ENCODE peak calls at places on chromosome 4, in ten cellular contexts. One of them, this sample, is unnamed.

GRCh38 chr4:102589743-102590142 is 88.6 kb downstream of the NFKB1 start:
- DNase-seq in suprapubic skin: no peak
- DNase-seq in H1: no peak
- DNase-seq in sigmoid colon: no peak
- DNase-seq in breast epithelium: no peak
- DNase-seq in vagina: no peak
- DNase-seq in transverse colon: no peak
- DNase-seq in HepG2: no peak
- DNase-seq in K562: no peak
- DNase-seq in upper lobe of left lung: no peak
- DNase-seq in this sample: no peak

GRCh38 chr4:6582889-6583504 is 8.0 kb downstream of the MAN2B2 start:
- DNase-seq in suprapubic skin: no peak
- DNase-seq in H1: no peak
- DNase-seq in sigmoid colon: no peak
- DNase-seq in breast epithelium: no peak
- DNase-seq in vagina: no peak
- DNase-seq in transverse colon: no peak
- DNase-seq in HepG2: peak; percentile 55
- DNase-seq in K562: peak; percentile 89
- DNase-seq in upper lobe of left lung: no peak
- DNase-seq in this sample: no peak

GRCh38 chr4:27270435-27270834 is 409.8 kb downstream of the STIM2 start:
- DNase-seq in suprapubic skin: no peak
- DNase-seq in H1: no peak
- DNase-seq in sigmoid colon: no peak
- DNase-seq in breast epithelium: no peak
- DNase-seq in vagina: no peak
- DNase-seq in transverse colon: no peak
- DNase-seq in HepG2: peak; percentile 4
- DNase-seq in K562: no peak
- DNase-seq in upper lobe of left lung: no peak
- DNase-seq in this sample: no peak

GRCh38 chr4:107069049-107069448 is 32.9 kb upstream of the DKK2 start:
- DNase-seq in suprapubic skin: no peak
- DNase-seq in H1: no peak
- DNase-seq in sigmoid colon: no peak
- DNase-seq in breast epithelium: no peak
- DNase-seq in vagina: no peak
- DNase-seq in transverse colon: no peak
- DNase-seq in HepG2: no peak
- DNase-seq in K562: no peak
- DNase-seq in upper lobe of left lung: no peak
- DNase-seq in this sample: no peak

GRCh38 chr4:27484216-27484615 is 623.6 kb downstream of the STIM2 start:
- DNase-seq in suprapubic skin: no peak
- DNase-seq in H1: no peak
- DNase-seq in sigmoid colon: no peak
- DNase-seq in breast epithelium: no peak
- DNase-seq in vagina: no peak
- DNase-seq in transverse colon: no peak
- DNase-seq in HepG2: no peak
- DNase-seq in K562: no peak
- DNase-seq in upper lobe of left lung: no peak
- DNase-seq in this sample: no peak

GRCh38 chr4:183173580-183174526 is 74.8 kb downstream of the WWC2 start:
- DNase-seq in suprapubic skin: no peak
- DNase-seq in H1: no peak
- DNase-seq in sigmoid colon: no peak
- DNase-seq in breast epithelium: no peak
- DNase-seq in vagina: no peak
- DNase-seq in transverse colon: no peak
- DNase-seq in HepG2: no peak
- DNase-seq in K562: no peak
- DNase-seq in upper lobe of left lung: peak; percentile 8
- DNase-seq in this sample: no peak

GRCh38 chr4:107709916-107710315 is 10.1 kb downstream of the PAPSS1 start:
- DNase-seq in suprapubic skin: no peak
- DNase-seq in H1: no peak
- DNase-seq in sigmoid colon: no peak
- DNase-seq in breast epithelium: no peak
- DNase-seq in vagina: no peak
- DNase-seq in transverse colon: no peak
- DNase-seq in HepG2: no peak
- DNase-seq in K562: no peak
- DNase-seq in upper lobe of left lung: no peak
- DNase-seq in this sample: no peak

GRCh38 chr4:144449623-144450022 is 196.3 kb upstream of the HHIP start:
- DNase-seq in suprapubic skin: peak; percentile 72
- DNase-seq in H1: no peak
- DNase-seq in sigmoid colon: peak; percentile 62
- DNase-seq in breast epithelium: no peak
- DNase-seq in vagina: no peak
- DNase-seq in transverse colon: no peak
- DNase-seq in HepG2: no peak
- DNase-seq in K562: no peak
- DNase-seq in upper lobe of left lung: no peak
- DNase-seq in this sample: peak; percentile 37

DNA sequence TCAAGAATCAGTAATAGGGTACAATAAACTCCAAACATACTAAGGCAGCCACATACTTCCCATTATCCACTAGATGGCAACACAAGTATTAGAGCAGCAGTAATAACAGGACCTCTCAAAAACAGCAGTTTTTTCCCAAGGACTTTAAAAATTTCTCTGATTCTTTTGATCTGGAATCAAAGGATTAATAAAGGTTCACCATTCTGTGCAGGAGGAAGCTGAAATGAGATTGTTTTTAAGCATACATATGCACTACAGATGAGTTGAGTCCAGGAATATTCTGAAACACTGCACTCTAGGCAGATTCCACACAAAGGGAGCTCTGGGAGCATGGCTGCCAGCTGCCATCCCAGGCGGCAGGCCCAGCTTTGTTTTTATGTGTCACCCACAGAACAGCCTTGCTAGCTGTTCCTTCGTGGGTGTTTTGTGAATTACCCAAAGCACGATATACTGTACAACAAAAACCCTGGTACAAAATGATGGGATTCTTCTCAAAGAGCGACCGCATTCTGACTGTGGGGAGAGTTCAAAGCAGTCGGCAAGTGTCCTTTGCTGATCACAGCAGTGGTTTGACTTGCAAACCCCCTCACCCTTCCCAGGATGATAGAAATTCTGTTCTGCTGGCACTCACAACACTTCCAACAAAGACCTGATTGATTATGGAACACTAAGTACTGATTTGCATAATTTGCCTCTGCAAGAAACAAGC is 61.0 kb downstream of the STX18 start:
- DNase-seq in suprapubic skin: no peak
- DNase-seq in H1: no peak
- DNase-seq in sigmoid colon: no peak
- DNase-seq in breast epithelium: no peak
- DNase-seq in vagina: no peak
- DNase-seq in transverse colon: no peak
- DNase-seq in HepG2: no peak
- DNase-seq in K562: no peak
- DNase-seq in upper lobe of left lung: peak; percentile 15
- DNase-seq in this sample: no peak
- TF ChIP-seq CTCF in suprapubic skin: no peak
- TF ChIP-seq CTCF in H1: no peak
- TF ChIP-seq CTCF in sigmoid colon: no peak
- TF ChIP-seq CTCF in breast epithelium: no peak
- TF ChIP-seq CTCF in vagina: no peak
- TF ChIP-seq CTCF in transverse colon: no peak
- TF ChIP-seq CTCF in HepG2: peak; percentile 47
- TF ChIP-seq CTCF in K562: peak; percentile 53
- TF ChIP-seq CTCF in upper lobe of left lung: no peak
- TF ChIP-seq CTCF in this sample: no peak

GRCh38 chr4:38125816-38126215 is 165.6 kb downstream of the PTTG2 start:
- DNase-seq in suprapubic skin: no peak
- DNase-seq in H1: no peak
- DNase-seq in sigmoid colon: no peak
- DNase-seq in breast epithelium: no peak
- DNase-seq in vagina: no peak
- DNase-seq in transverse colon: no peak
- DNase-seq in HepG2: no peak
- DNase-seq in K562: no peak
- DNase-seq in upper lobe of left lung: no peak
- DNase-seq in this sample: no peak

GRCh38 chr4:38131371-38132139 is 171.4 kb downstream of the PTTG2 start:
- DNase-seq in suprapubic skin: no peak
- DNase-seq in H1: no peak
- DNase-seq in sigmoid colon: no peak
- DNase-seq in breast epithelium: no peak
- DNase-seq in vagina: no peak
- DNase-seq in transverse colon: peak; percentile 23
- DNase-seq in HepG2: no peak
- DNase-seq in K562: no peak
- DNase-seq in upper lobe of left lung: no peak
- DNase-seq in this sample: no peak

GRCh38 chr4:38129452-38129830 is 169.2 kb downstream of the PTTG2 start:
- DNase-seq in suprapubic skin: no peak
- DNase-seq in H1: no peak
- DNase-seq in sigmoid colon: no peak
- DNase-seq in breast epithelium: no peak
- DNase-seq in vagina: no peak
- DNase-seq in transverse colon: no peak
- DNase-seq in HepG2: no peak
- DNase-seq in K562: no peak
- DNase-seq in upper lobe of left lung: no peak
- DNase-seq in this sample: no peak

GRCh38 chr4:38130884-38131283 is 170.7 kb downstream of the PTTG2 start:
- DNase-seq in suprapubic skin: peak; percentile 7
- DNase-seq in H1: no peak
- DNase-seq in sigmoid colon: no peak
- DNase-seq in breast epithelium: no peak
- DNase-seq in vagina: no peak
- DNase-seq in transverse colon: no peak
- DNase-seq in HepG2: no peak
- DNase-seq in K562: no peak
- DNase-seq in upper lobe of left lung: no peak
- DNase-seq in this sample: no peak

GRCh38 chr4:38128478-38129451 is 168.6 kb downstream of the PTTG2 start:
- DNase-seq in suprapubic skin: peak; percentile 68
- DNase-seq in H1: peak; percentile 58
- DNase-seq in sigmoid colon: no peak
- DNase-seq in breast epithelium: no peak
- DNase-seq in vagina: no peak
- DNase-seq in transverse colon: peak; percentile 60
- DNase-seq in HepG2: peak; percentile 91
- DNase-seq in K562: no peak
- DNase-seq in upper lobe of left lung: no peak
- DNase-seq in this sample: no peak
- TF ChIP-seq POLR2A in suprapubic skin: no peak
- TF ChIP-seq POLR2A in H1: no peak
- TF ChIP-seq POLR2A in sigmoid colon: no peak
- TF ChIP-seq POLR2A in breast epithelium: no peak
- TF ChIP-seq POLR2A in vagina: no peak
- TF ChIP-seq POLR2A in transverse colon: no peak
- TF ChIP-seq POLR2A in HepG2: no peak
- TF ChIP-seq POLR2A in K562: no peak
- TF ChIP-seq POLR2A in upper lobe of left lung: no peak
- TF ChIP-seq POLR2A in this sample: no peak

GRCh38 chr4:173169428-173170209 is 1.0 kb downstream of the GALNT7 start:
- DNase-seq in suprapubic skin: peak; percentile 76
- DNase-seq in H1: peak; percentile 75
- DNase-seq in sigmoid colon: peak; percentile 80
- DNase-seq in breast epithelium: peak; percentile 22
- DNase-seq in vagina: no peak
- DNase-seq in transverse colon: peak; percentile 62
- DNase-seq in HepG2: no peak
- DNase-seq in K562: peak; percentile 79
- DNase-seq in upper lobe of left lung: peak; percentile 93
- DNase-seq in this sample: peak; percentile 95

GRCh38 chr4:173171098-173171497 is 2.5 kb downstream of the GALNT7 start:
- DNase-seq in suprapubic skin: no peak
- DNase-seq in H1: no peak
- DNase-seq in sigmoid colon: no peak
- DNase-seq in breast epithelium: no peak
- DNase-seq in vagina: no peak
- DNase-seq in transverse colon: no peak
- DNase-seq in HepG2: peak; percentile 2
- DNase-seq in K562: peak; percentile 56
- DNase-seq in upper lobe of left lung: no peak
- DNase-seq in this sample: no peak

GRCh38 chr4:173174184-173175156 is 5.9 kb downstream of the GALNT7 start:
- DNase-seq in suprapubic skin: no peak
- DNase-seq in H1: no peak
- DNase-seq in sigmoid colon: no peak
- DNase-seq in breast epithelium: no peak
- DNase-seq in vagina: no peak
- DNase-seq in transverse colon: no peak
- DNase-seq in HepG2: no peak
- DNase-seq in K562: peak; percentile 75
- DNase-seq in upper lobe of left lung: no peak
- DNase-seq in this sample: no peak

GRCh38 chr4:173170210-173170778 is 1.7 kb downstream of the GALNT7 start:
- DNase-seq in suprapubic skin: no peak
- DNase-seq in H1: no peak
- DNase-seq in sigmoid colon: no peak
- DNase-seq in breast epithelium: no peak
- DNase-seq in vagina: no peak
- DNase-seq in transverse colon: no peak
- DNase-seq in HepG2: no peak
- DNase-seq in K562: no peak
- DNase-seq in upper lobe of left lung: no peak
- DNase-seq in this sample: no peak

DNA sequence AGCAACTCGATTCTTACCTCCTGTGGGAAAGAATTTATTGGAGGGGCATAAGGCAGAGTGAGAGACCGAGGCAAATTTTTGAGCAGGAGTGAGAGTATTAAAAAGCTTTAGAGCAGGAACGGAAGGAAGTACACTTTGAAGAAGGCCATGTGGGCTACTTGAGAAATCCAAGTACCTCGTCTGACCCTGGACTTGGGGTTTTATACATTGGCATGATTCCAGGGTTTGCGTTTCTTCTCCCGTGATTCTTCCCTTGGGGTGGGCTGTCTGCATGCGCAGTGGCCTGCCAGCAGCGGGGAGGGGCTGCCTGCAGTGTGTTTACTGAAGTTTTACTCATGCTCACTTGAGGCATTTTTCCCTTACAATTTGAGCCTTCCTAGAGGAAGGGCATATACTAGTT is 3.4 kb downstream of the GALNT7 start:
- DNase-seq in suprapubic skin: no peak
- DNase-seq in H1: no peak
- DNase-seq in sigmoid colon: no peak
- DNase-seq in breast epithelium: no peak
- DNase-seq in vagina: no peak
- DNase-seq in transverse colon: no peak
- DNase-seq in HepG2: no peak
- DNase-seq in K562: no peak
- DNase-seq in upper lobe of left lung: peak; percentile 36
- DNase-seq in this sample: no peak
- TF ChIP-seq POLR2AphosphoS5 in suprapubic skin: no peak
- TF ChIP-seq POLR2AphosphoS5 in H1: no peak
- TF ChIP-seq POLR2AphosphoS5 in sigmoid colon: no peak
- TF ChIP-seq POLR2AphosphoS5 in breast epithelium: no peak
- TF ChIP-seq POLR2AphosphoS5 in vagina: no peak
- TF ChIP-seq POLR2AphosphoS5 in transverse colon: no peak
- TF ChIP-seq POLR2AphosphoS5 in HepG2: no peak
- TF ChIP-seq POLR2AphosphoS5 in K562: no peak
- TF ChIP-seq POLR2AphosphoS5 in upper lobe of left lung: no peak
- TF ChIP-seq POLR2AphosphoS5 in this sample: no peak

DNA sequence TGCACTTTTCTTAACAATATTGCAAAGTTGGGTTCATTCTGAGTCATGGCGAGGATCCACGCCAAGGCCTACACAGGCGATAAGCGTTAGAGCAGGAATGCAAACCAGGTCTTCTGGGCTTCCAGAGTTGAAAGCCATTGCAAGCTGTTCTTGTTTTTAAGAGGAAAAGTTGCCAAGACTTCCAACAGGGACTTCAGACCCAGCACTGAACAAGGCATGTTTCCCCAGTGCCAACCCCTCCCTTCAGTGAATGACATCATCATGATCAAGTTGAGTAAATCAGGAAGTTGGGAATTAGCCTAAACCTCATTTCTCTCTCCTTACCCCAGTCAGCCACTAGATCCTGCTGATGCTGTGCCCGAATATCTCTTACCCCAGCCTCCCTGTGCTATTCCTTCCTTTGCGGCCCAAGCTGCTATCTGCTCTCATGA is 355.1 kb downstream of the HS3ST1 start:
- DNase-seq in suprapubic skin: peak; percentile 63
- DNase-seq in H1: no peak
- DNase-seq in sigmoid colon: no peak
- DNase-seq in breast epithelium: no peak
- DNase-seq in vagina: no peak
- DNase-seq in transverse colon: peak; percentile 11
- DNase-seq in HepG2: no peak
- DNase-seq in K562: no peak
- DNase-seq in upper lobe of left lung: no peak
- DNase-seq in this sample: no peak
- TF ChIP-seq CTCF in suprapubic skin: no peak
- TF ChIP-seq CTCF in H1: no peak
- TF ChIP-seq CTCF in sigmoid colon: no peak
- TF ChIP-seq CTCF in breast epithelium: no peak
- TF ChIP-seq CTCF in vagina: no peak
- TF ChIP-seq CTCF in transverse colon: no peak
- TF ChIP-seq CTCF in HepG2: no peak
- TF ChIP-seq CTCF in K562: no peak
- TF ChIP-seq CTCF in upper lobe of left lung: no peak
- TF ChIP-seq CTCF in this sample: no peak